ENCODE peak calls at places on chromosomes 7 and 10, in five cellular contexts. One of them, this sample, is unnamed.

GRCh38 chr10:22697101-22697500 is 17.3 kb downstream of the PIP4K2A start:
- DNase-seq in nephron progenitor cell: no peak
- DNase-seq in endodermal cell: no peak
- DNase-seq in tibial artery: no peak
- DNase-seq in HFFc6: no peak
- DNase-seq in this sample: no peak

GRCh38 chr10:533611-534566 is 155.6 kb downstream of the DIP2C start:
- DNase-seq in tibial artery: peak; percentile 47
- DNase-seq in HFFc6: no peak
- DNase-seq in nephron progenitor cell: no peak
- DNase-seq in endodermal cell: no peak
- DNase-seq in this sample: no peak

GRCh38 chr7:8211725-8212096 is 50.3 kb downstream of the ICA1 start:
- DNase-seq in HFFc6: no peak
- DNase-seq in endodermal cell: no peak
- DNase-seq in nephron progenitor cell: no peak
- DNase-seq in tibial artery: no peak
- DNase-seq in this sample: no peak

GRCh38 chr7:115135111-115135510 is 213.2 kb downstream of the MDFIC start:
- DNase-seq in nephron progenitor cell: no peak
- DNase-seq in endodermal cell: no peak
- DNase-seq in HFFc6: no peak
- DNase-seq in tibial artery: no peak
- DNase-seq in this sample: no peak

GRCh38 chr7:134855467-134855866 is 76.0 kb downstream of the CALD1 start:
- DNase-seq in HFFc6: no peak
- DNase-seq in endodermal cell: no peak
- DNase-seq in nephron progenitor cell: no peak
- DNase-seq in tibial artery: no peak
- DNase-seq in this sample: no peak

GRCh38 chr7:1853619-1854520 is 183.8 kb downstream of the ELFN1 start:
- DNase-seq in endodermal cell: peak; percentile 46
- DNase-seq in tibial artery: peak; percentile 56
- DNase-seq in nephron progenitor cell: peak; percentile 29
- DNase-seq in HFFc6: no peak
- DNase-seq in this sample: no peak

GRCh38 chr10:78543749-78544446 is 510.2 kb downstream of the RPS24 start:
- DNase-seq in tibial artery: peak; percentile 91
- DNase-seq in endodermal cell: no peak
- DNase-seq in HFFc6: peak; percentile 20
- DNase-seq in nephron progenitor cell: peak; percentile 40
- DNase-seq in this sample: no peak

GRCh38 chr7:132739271-132739955 is 163.1 kb upstream of the PLXNA4 start:
- DNase-seq in HFFc6: peak; percentile 88
- DNase-seq in endodermal cell: no peak
- DNase-seq in nephron progenitor cell: no peak
- DNase-seq in tibial artery: no peak
- DNase-seq in this sample: no peak

GRCh38 chr7:101947899-101948298 is 130.5 kb downstream of the CUX1 start:
- DNase-seq in endodermal cell: no peak
- DNase-seq in HFFc6: no peak
- DNase-seq in nephron progenitor cell: no peak
- DNase-seq in tibial artery: peak; percentile 79
- DNase-seq in this sample: no peak

GRCh38 chr10:4069491-4069890 is 284.5 kb upstream of the KLF6 start:
- DNase-seq in tibial artery: no peak
- DNase-seq in nephron progenitor cell: no peak
- DNase-seq in endodermal cell: no peak
- DNase-seq in HFFc6: peak; percentile 51
- DNase-seq in this sample: no peak

GRCh38 chr7:32676249-32676941 is 181.1 kb downstream of the AVL9 start:
- DNase-seq in nephron progenitor cell: no peak
- DNase-seq in endodermal cell: no peak
- DNase-seq in tibial artery: no peak
- DNase-seq in HFFc6: no peak
- DNase-seq in this sample: no peak

GRCh38 chr7:127782550-127783266 is 130.7 kb downstream of the SND1 start:
- DNase-seq in HFFc6: no peak
- DNase-seq in endodermal cell: no peak
- DNase-seq in tibial artery: no peak
- DNase-seq in nephron progenitor cell: no peak
- DNase-seq in this sample: no peak

GRCh38 chr7:32117837-32118236 is 47.6 kb upstream of the PDE1C start:
- DNase-seq in nephron progenitor cell: no peak
- DNase-seq in endodermal cell: no peak
- DNase-seq in HFFc6: no peak
- DNase-seq in tibial artery: no peak
- DNase-seq in this sample: no peak

GRCh38 chr7:107396990-107397389 is 72.9 kb upstream of the GPR22 start:
- DNase-seq in endodermal cell: no peak
- DNase-seq in nephron progenitor cell: no peak
- DNase-seq in HFFc6: no peak
- DNase-seq in tibial artery: no peak
- DNase-seq in this sample: no peak

GRCh38 chr10:34434119-34434594 is 380.9 kb downstream of the PARD3 start:
- DNase-seq in endodermal cell: no peak
- DNase-seq in tibial artery: no peak
- DNase-seq in nephron progenitor cell: no peak
- DNase-seq in HFFc6: peak; percentile 54
- DNase-seq in this sample: no peak

GRCh38 chr7:40700653-40701475 is 566.1 kb downstream of the SUGCT start:
- DNase-seq in nephron progenitor cell: no peak
- DNase-seq in tibial artery: no peak
- DNase-seq in HFFc6: peak; percentile 4
- DNase-seq in endodermal cell: peak; percentile 57
- DNase-seq in this sample: no peak

GRCh38 chr10:17147884-17148494 is 18.4 kb upstream of the CUBN start:
- DNase-seq in nephron progenitor cell: peak; percentile 16
- DNase-seq in HFFc6: no peak
- DNase-seq in endodermal cell: no peak
- DNase-seq in tibial artery: no peak
- DNase-seq in this sample: no peak

GRCh38 chr7:86818903-86819302 is 175.2 kb downstream of the GRM3 start:
- DNase-seq in HFFc6: no peak
- DNase-seq in tibial artery: no peak
- DNase-seq in nephron progenitor cell: no peak
- DNase-seq in endodermal cell: no peak
- DNase-seq in this sample: no peak

GRCh38 chr7:86815556-86815955 is 171.8 kb downstream of the GRM3 start:
- DNase-seq in endodermal cell: no peak
- DNase-seq in HFFc6: no peak
- DNase-seq in nephron progenitor cell: no peak
- DNase-seq in tibial artery: no peak
- DNase-seq in this sample: no peak

DNA sequence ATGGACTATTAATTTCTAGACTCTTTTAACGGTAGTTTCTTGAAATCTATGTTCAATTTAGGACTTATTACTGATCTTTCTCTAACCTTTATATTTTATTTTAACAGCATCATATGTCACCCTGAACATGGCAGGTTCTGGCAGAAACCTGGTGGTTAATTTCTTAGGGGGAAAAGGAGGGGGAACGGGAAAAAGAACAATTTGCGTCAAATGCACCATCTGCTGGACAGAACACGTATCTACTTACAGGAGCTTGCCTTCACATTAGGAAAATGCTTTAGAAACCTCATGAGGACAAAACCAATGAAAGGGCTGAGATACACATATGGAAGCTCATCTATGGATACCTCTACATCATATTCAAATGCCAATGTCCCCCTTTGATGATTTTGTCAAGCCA is 171.3 kb downstream of the GRM3 start:
- DNase-seq in HFFc6: no peak
- DNase-seq in nephron progenitor cell: peak; percentile 11
- DNase-seq in endodermal cell: peak; percentile 59
- DNase-seq in tibial artery: no peak
- DNase-seq in this sample: no peak
- TF ChIP-seq CTCF in HFFc6: peak; percentile 44
- TF ChIP-seq CTCF in nephron progenitor cell: peak; percentile 63
- TF ChIP-seq CTCF in endodermal cell: peak; percentile 84
- TF ChIP-seq CTCF in tibial artery: no peak
- TF ChIP-seq CTCF in this sample: peak; percentile 53

DNA sequence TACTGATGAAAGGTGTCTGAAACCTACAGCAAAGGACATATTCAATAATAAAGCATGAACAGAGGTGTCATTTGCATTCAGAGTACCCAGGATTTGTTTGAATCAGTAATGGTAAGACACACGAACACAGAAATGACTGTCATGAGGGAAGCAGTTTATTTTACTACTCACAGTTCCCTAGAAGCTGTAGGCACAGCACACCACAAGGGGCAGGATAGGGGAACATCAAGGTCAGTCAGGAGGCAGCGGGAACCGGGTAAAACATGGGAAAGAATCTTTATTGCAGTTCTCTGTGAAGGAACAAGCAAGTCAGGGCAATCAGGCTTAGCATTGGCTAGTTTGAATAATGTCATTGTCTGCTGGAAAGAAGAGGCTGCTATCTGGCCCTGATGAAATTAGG is 70.2 kb upstream of the PDSS1 start:
- DNase-seq in tibial artery: no peak
- DNase-seq in HFFc6: no peak
- DNase-seq in endodermal cell: peak; percentile 78
- DNase-seq in nephron progenitor cell: no peak
- DNase-seq in this sample: no peak
- TF ChIP-seq CTCF in tibial artery: no peak
- TF ChIP-seq CTCF in HFFc6: peak; percentile 17
- TF ChIP-seq CTCF in endodermal cell: peak; percentile 75
- TF ChIP-seq CTCF in nephron progenitor cell: no peak
- TF ChIP-seq CTCF in this sample: no peak

GRCh38 chr10:51894752-51895151 is 195.4 kb upstream of the CSTF2T start:
- DNase-seq in nephron progenitor cell: no peak
- DNase-seq in endodermal cell: no peak
- DNase-seq in tibial artery: no peak
- DNase-seq in HFFc6: no peak
- DNase-seq in this sample: no peak

GRCh38 chr10:51892313-51892712 is 192.9 kb upstream of the CSTF2T start:
- DNase-seq in nephron progenitor cell: no peak
- DNase-seq in tibial artery: no peak
- DNase-seq in HFFc6: no peak
- DNase-seq in endodermal cell: no peak
- DNase-seq in this sample: no peak

GRCh38 chr10:51895209-51895608 is 195.8 kb upstream of the CSTF2T start:
- DNase-seq in endodermal cell: no peak
- DNase-seq in tibial artery: peak; percentile 85
- DNase-seq in HFFc6: peak; percentile 9
- DNase-seq in nephron progenitor cell: no peak
- DNase-seq in this sample: no peak

GRCh38 chr10:51896849-51897248 is 197.5 kb upstream of the CSTF2T start:
- DNase-seq in endodermal cell: no peak
- DNase-seq in HFFc6: peak; percentile 4
- DNase-seq in nephron progenitor cell: no peak
- DNase-seq in tibial artery: no peak
- DNase-seq in this sample: no peak

GRCh38 chr10:51892965-51893658 is 193.7 kb upstream of the CSTF2T start:
- DNase-seq in nephron progenitor cell: peak; percentile 5
- DNase-seq in endodermal cell: peak; percentile 61
- DNase-seq in HFFc6: no peak
- DNase-seq in tibial artery: no peak
- DNase-seq in this sample: no peak
- TF ChIP-seq CTCF in nephron progenitor cell: no peak
- TF ChIP-seq CTCF in endodermal cell: peak; percentile 71
- TF ChIP-seq CTCF in HFFc6: peak; percentile 50
- TF ChIP-seq CTCF in tibial artery: peak; percentile 13
- TF ChIP-seq CTCF in this sample: peak; percentile 50

DNA sequence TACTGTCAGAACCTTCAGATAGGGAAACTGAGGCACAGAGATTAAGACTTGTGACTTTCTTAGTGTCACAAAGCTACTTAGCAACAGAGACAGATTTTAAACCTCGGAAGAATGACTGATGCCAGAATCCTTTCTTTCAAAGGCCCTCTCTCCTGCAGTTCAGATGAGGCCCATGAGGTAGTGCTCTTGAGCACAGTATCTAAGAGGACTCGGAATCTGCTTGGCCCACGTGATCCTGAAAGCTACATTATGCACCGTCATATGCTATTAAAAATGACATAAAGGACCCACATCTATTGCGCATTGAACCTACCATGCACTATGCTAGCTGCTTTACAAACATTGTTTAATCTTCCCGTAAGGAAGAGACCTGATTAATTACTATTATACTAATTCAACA is 355.9 kb downstream of the SFMBT2 start:
- DNase-seq in endodermal cell: peak; percentile 71
- DNase-seq in nephron progenitor cell: peak; percentile 6
- DNase-seq in HFFc6: no peak
- DNase-seq in tibial artery: no peak
- DNase-seq in this sample: no peak
- TF ChIP-seq CTCF in endodermal cell: peak; percentile 73
- TF ChIP-seq CTCF in nephron progenitor cell: peak; percentile 40
- TF ChIP-seq CTCF in HFFc6: no peak
- TF ChIP-seq CTCF in tibial artery: no peak
- TF ChIP-seq CTCF in this sample: peak; percentile 26

GRCh38 chr10:72321248-72322029 is 33.3 kb downstream of the DNAJB12 start:
- DNase-seq in tibial artery: no peak
- DNase-seq in HFFc6: no peak
- DNase-seq in nephron progenitor cell: no peak
- DNase-seq in endodermal cell: peak; percentile 61
- DNase-seq in this sample: no peak
- TF ChIP-seq CTCF in tibial artery: no peak
- TF ChIP-seq CTCF in HFFc6: no peak
- TF ChIP-seq CTCF in nephron progenitor cell: no peak
- TF ChIP-seq CTCF in endodermal cell: no peak
- TF ChIP-seq CTCF in this sample: no peak

GRCh38 chr7:128840326-128841170 is 10.3 kb downstream of the FLNC start:
- DNase-seq in endodermal cell: no peak
- DNase-seq in HFFc6: no peak
- DNase-seq in tibial artery: no peak
- DNase-seq in nephron progenitor cell: no peak
- DNase-seq in this sample: no peak

GRCh38 chr7:128842674-128843641 is 12.8 kb downstream of the FLNC start:
- DNase-seq in HFFc6: no peak
- DNase-seq in nephron progenitor cell: no peak
- DNase-seq in endodermal cell: no peak
- DNase-seq in tibial artery: no peak
- DNase-seq in this sample: no peak

GRCh38 chr7:128841171-128841690 is 11.0 kb downstream of the FLNC start:
- DNase-seq in tibial artery: no peak
- DNase-seq in HFFc6: no peak
- DNase-seq in endodermal cell: no peak
- DNase-seq in nephron progenitor cell: no peak
- DNase-seq in this sample: no peak

GRCh38 chr7:128843938-128844621 is 13.9 kb downstream of the FLNC start:
- DNase-seq in nephron progenitor cell: no peak
- DNase-seq in tibial artery: no peak
- DNase-seq in endodermal cell: no peak
- DNase-seq in HFFc6: no peak
- DNase-seq in this sample: no peak

DNA sequence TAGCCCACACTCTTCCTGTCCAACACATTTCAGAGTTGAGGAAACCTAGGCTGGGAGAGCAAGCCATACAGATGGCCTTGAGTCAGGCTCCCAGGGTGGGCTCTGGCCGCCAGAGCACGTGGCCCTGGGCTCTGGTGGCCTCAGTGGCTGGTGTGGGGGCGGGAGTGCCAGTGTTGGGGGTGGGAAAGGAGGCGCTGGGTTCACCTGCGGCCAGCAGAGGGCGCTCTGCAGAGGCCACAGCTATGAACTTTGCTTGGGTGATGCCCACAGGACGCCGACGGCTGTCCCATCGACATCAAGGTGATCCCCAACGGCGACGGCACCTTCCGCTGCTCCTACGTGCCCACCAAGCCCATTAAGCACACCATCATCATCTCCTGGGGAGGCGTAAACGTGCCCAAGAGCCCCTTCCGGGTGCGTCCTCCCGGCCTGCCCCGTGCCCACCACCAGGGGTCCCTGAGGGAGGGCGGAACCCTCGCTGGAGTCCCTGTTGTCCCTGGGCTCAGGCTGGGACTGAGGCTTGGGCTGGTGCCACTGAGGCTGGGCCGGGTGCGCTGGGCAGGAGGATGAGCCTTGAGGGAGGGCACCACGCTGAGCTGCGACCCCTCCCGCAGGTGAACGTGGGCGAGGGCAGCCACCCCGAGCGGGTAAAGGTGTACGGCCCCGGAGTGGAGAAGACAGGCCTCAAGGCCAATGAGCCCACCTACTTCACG is 11.9 kb downstream of the FLNC start:
- DNase-seq in endodermal cell: peak; percentile 91
- DNase-seq in tibial artery: no peak
- DNase-seq in HFFc6: no peak
- DNase-seq in nephron progenitor cell: peak; percentile 65
- DNase-seq in this sample: no peak
- TF ChIP-seq CTCF in endodermal cell: peak; percentile 100
- TF ChIP-seq CTCF in tibial artery: peak; percentile 39
- TF ChIP-seq CTCF in HFFc6: peak; percentile 94
- TF ChIP-seq CTCF in nephron progenitor cell: peak; percentile 91
- TF ChIP-seq CTCF in this sample: peak; percentile 69

This sample was measured in osteocyte.